ENCODE peak calls at places on chromosomes 3 and 15, in six cellular contexts. X is naive thymus-derived CD4-positive, alpha-beta T cell; D is esophagus muscularis mucosa; O is Peyer's patch; C is small intestine; I is CD8-positive, alpha-beta memory T cell. U is an unnamed sample. For H3K36me3 and H3K4me1, the result is how much of the 10 kb centered on the place peaks cover.

GRCh38 chr15:78213425-78213750 is 21.0 kb downstream of the ACSBG1 start:
- DNase-seq in D (no peak), I (no peak), O (peak), X (no peak), C (no peak), U (no peak)

GRCh38 chr3:127776347-127776746 is 46.0 kb downstream of the MGLL start:
- DNase-seq in I (no peak), D (no peak), X (no peak), O (no peak), C (no peak), U (no peak)

GRCh38 chr3:55556622-55557531 is 69.8 kb upstream of the WNT5A start:
- DNase-seq in D (no peak), O (no peak), X (no peak), C (no peak), I (no peak), U (no peak)

GRCh38 chr15:31782951-31783350 is 247.4 kb upstream of the CHRNA7 start:
- DNase-seq in I (no peak), X (no peak), D (peak), O (no peak), C (no peak), U (no peak)

GRCh38 chr3:11476814-11477213 is 166.9 kb downstream of the VGLL4 start:
- DNase-seq in O (no peak), I (no peak), D (no peak), C (peak), X (no peak), U (no peak)

GRCh38 chr15:46703352-46703861 is 1013.9 kb upstream of the SEMA6D start:
- DNase-seq in I (no peak), X (no peak), D (no peak), O (no peak), C (no peak), U (no peak)

GRCh38 chr3:121916189-121916588 is 22.0 kb downstream of the SLC15A2 start:
- DNase-seq in D (no peak), X (no peak), O (no peak), I (no peak), C (peak), U (no peak)

GRCh38 chr3:150255416-150255815 is 152.7 kb upstream of the TSC22D2 start:
- DNase-seq in X (no peak), C (peak), I (no peak), D (no peak), O (no peak), U (no peak)

GRCh38 chr15:84818221-84819131 is 1.3 kb downstream of the ALPK3 start:
- DNase-seq in X (no peak), I (no peak), O (no peak), D (no peak), C (no peak), U (no peak)

GRCh38 chr15:73908822-73909122 is 17.5 kb upstream of the LOXL1 start:
- DNase-seq in O (no peak), I (no peak), C (no peak), X (no peak), D (no peak), U (no peak)

GRCh38 chr3:71066356-71066755 is 517.2 kb downstream of the FOXP1 start:
- DNase-seq in O (peak), D (no peak), X (peak), I (peak), C (no peak), U (no peak)

GRCh38 chr3:101535221-101535620 is 22.2 kb upstream of the SENP7 start:
- DNase-seq in D (no peak), C (no peak), O (no peak), I (no peak), X (no peak), U (no peak)

DNA sequence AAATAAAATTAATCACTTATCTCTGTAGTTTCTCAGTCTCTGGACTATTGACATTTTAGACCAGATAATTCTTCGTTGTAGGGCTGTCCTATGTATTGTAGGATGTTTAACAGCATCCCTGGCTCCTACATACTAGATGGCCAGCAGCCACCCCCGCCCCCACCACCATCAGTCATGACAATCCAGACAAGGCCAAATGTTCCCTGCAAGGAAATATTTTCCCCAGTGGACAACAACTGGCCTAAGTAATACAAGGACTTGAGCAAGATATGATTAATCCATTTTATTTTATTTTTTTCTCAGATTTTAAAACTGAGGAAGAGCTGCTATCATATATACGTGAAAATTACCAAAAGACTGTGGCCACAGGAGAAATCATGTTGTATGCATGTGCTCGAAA is 23.8 kb downstream of the TICRR start:
- DNase-seq in C (no peak), O (no peak), X (no peak), D (no peak), I (no peak), U (no peak)
- H3K36me3 ChIP-seq in C (under half), O (under half), X (under half), D (under half), I (under half), U (under half)

GRCh38 chr3:52847726-52848125 is 12.9 kb upstream of the MUSTN1 start:
- DNase-seq in O (no peak), X (no peak), I (no peak), C (no peak), D (no peak), U (no peak)
- H3K4me1 ChIP-seq in O (under half), X (under half), I (under half), C (under half), D (half or more), U (under half)

DNA sequence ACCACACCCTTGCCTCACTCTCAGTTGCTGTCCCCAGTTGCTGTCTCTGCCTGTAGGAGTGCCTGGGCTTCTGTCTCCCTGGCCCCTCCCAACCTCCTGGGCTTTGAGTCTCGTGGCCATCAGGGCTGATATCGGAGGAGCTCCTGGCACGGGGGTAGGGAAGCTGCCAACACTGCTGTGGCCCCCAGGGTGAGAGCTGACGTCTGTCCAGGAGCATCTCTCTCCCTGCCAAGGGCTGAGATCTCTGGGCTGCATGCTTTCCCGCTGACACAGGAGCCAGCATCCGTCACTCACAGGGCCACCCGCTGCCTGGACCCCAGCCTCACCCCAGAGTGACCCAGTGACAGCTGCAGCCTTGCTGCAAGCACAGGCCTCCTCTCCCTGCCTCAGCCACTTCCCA is 47.5 kb downstream of the EXOG start:
- DNase-seq in X (no peak), C (no peak), D (no peak), O (no peak), I (no peak), U (no peak)
- H3K27ac ChIP-seq in X (no peak), C (no peak), D (no peak), O (no peak), I (no peak), U (no peak)

GRCh38 chr3:125023833-125024560 is 31.8 kb downstream of the HEG1 start:
- DNase-seq in I (no peak), X (no peak), D (no peak), O (no peak), C (no peak), U (no peak)
- H3K36me3 ChIP-seq in I (under half), X (under half), D (under half), O (under half), C (under half), U (under half)

DNA sequence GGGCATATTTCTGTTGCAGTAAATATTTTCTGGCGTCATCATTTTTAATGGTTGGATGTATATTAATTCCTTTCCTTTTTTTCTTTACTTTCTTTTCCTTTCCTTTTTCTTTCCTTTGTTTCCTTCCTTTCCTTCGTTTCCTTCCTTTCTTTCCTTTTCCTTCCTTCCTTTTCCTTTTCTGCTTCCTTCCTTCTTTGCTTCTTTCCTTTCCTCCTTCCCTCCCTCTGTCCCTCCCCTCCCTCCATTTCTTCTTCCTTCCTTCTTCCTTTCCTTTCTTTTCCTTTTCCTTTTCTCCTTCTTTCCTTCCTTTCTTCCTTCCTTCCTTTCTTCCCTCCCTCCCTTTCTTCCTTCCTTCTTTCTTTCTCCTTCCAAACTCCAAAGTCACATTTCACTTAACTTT is 54.9 kb upstream of the LYSMD4 start:
- DNase-seq in D (no peak), O (no peak), X (no peak), I (no peak), C (no peak), U (no peak)
- H3K4me1 ChIP-seq in D (under half), O (under half), X (under half), I (under half), C (under half), U (under half)

GRCh38 chr3:163671201-163671600 is 1407.1 kb downstream of the SI start:
- DNase-seq in I (no peak), O (no peak), C (no peak), X (no peak), D (no peak), U (no peak)
- H3K27ac ChIP-seq in I (no peak), O (no peak), C (no peak), X (no peak), D (no peak), U (no peak)

GRCh38 chr3:4678320-4678719 is 185.2 kb downstream of the ITPR1 start:
- DNase-seq in X (no peak), D (no peak), I (no peak), O (no peak), C (no peak), U (no peak)

GRCh38 chr3:4681301-4681700 is 188.2 kb downstream of the ITPR1 start:
- DNase-seq in D (no peak), X (no peak), C (no peak), I (no peak), O (no peak), U (no peak)

GRCh38 chr3:4684117-4684516 is 191.0 kb downstream of the ITPR1 start:
- DNase-seq in O (no peak), C (no peak), X (no peak), D (no peak), I (no peak), U (no peak)

GRCh38 chr3:4680227-4680691 is 187.1 kb downstream of the ITPR1 start:
- DNase-seq in O (no peak), X (no peak), D (no peak), I (no peak), C (no peak), U (no peak)

GRCh38 chr3:4680881-4681300 is 187.7 kb downstream of the ITPR1 start:
- DNase-seq in X (no peak), O (no peak), D (no peak), C (no peak), I (no peak), U (no peak)
- H3K36me3 ChIP-seq in X (half or more), O (under half), D (under half), C (under half), I (under half), U (under half)

U was measured in iPS DF 6.9.